ENCODE peak calls at places on chromosomes 1 and 21, in five cellular contexts. R, H, F, A and Q are unnamed samples.
A peak's percentile ranks its signal among the peaks of the same experiment; 100 is the strongest.

GRCh38 chr1:21082078-21082477 is 94.6 kb downstream of the EIF4G3 start:
- DNase-seq in R (no peak), H (no peak), F (no peak), A (no peak), Q (no peak)

GRCh38 chr1:226526801-226527595 is 21.6 kb upstream of the STUM start:
- DNase-seq in R (no peak), H (peak; percentile 73), F (no peak), A (no peak), Q (no peak)

GRCh38 chr1:117821782-117822447 is 107.5 kb downstream of the GDAP2 start:
- DNase-seq in R (no peak), H (peak; percentile 52), F (no peak), A (no peak), Q (no peak)

GRCh38 chr1:109499661-109500536 is 6.0 kb downstream of the CYB561D1 start:
- DNase-seq in R (no peak), H (peak; percentile 59), F (no peak), A (no peak), Q (peak; percentile 86)

GRCh38 chr1:23473037-23473800 is 10.8 kb downstream of the ASAP3 start:
- DNase-seq in R (no peak), H (peak; percentile 63), F (no peak), A (no peak), Q (no peak)

GRCh38 chr1:201793306-201793925 is 35.5 kb upstream of the IPO9 start:
- DNase-seq in R (no peak), H (no peak), F (no peak), A (no peak), Q (no peak)

GRCh38 chr1:3983181-3983580 is 83.1 kb upstream of the C1orf174 start:
- DNase-seq in R (no peak), H (no peak), F (no peak), A (no peak), Q (no peak)

GRCh38 chr1:216462061-216462775 is 39.0 kb upstream of the USH2A start:
- DNase-seq in R (no peak), H (no peak), F (no peak), A (no peak), Q (no peak)

GRCh38 chr1:215905493-215906095 is 338.5 kb downstream of the KCTD3 start:
- DNase-seq in R (no peak), H (no peak), F (no peak), A (no peak), Q (no peak)

GRCh38 chr1:215095524-215095923 is 13.0 kb downstream of the KCNK2 start:
- DNase-seq in R (no peak), H (peak; percentile 72), F (no peak), A (no peak), Q (no peak)

GRCh38 chr21:44089001-44089911 is 17.9 kb upstream of the PWP2 start:
- DNase-seq in R (peak; percentile 25), H (no peak), F (peak; percentile 88), A (no peak), Q (peak; percentile 78)

GRCh38 chr1:182677393-182678098 is 6.8 kb downstream of the RGS8 start:
- DNase-seq in R (no peak), H (no peak), F (no peak), A (peak; percentile 81), Q (no peak)

GRCh38 chr1:89203166-89203565 is 4.4 kb upstream of the GBP4 start:
- DNase-seq in R (no peak), H (no peak), F (no peak), A (no peak), Q (no peak)

GRCh38 chr1:50977575-50978143 is 7.6 kb downstream of the CDKN2C start:
- DNase-seq in R (no peak), H (peak; percentile 53), F (peak; percentile 86), A (peak; percentile 73), Q (peak; percentile 84)

GRCh38 chr1:150557813-150558212 is 8.6 kb downstream of the ADAMTSL4 start:
- DNase-seq in R (no peak), H (no peak), F (peak; percentile 75), A (no peak), Q (no peak)

GRCh38 chr1:156897078-156897825 is 3.7 kb downstream of the PEAR1 start:
- DNase-seq in R (no peak), H (no peak), F (no peak), A (no peak), Q (no peak)

GRCh38 chr21:45860493-45861155 is 120.9 kb upstream of the COL6A1 start:
- DNase-seq in R (no peak), H (no peak), F (peak; percentile 67), A (no peak), Q (no peak)

GRCh38 chr1:160884579-160884978 is 401 bp downstream of the ITLN1 start:
- DNase-seq in R (no peak), H (peak; percentile 13), F (no peak), A (no peak), Q (no peak)

GRCh38 chr1:191870490-191870889 is 287.8 kb upstream of the RGS18 start:
- DNase-seq in R (no peak), H (no peak), F (no peak), A (no peak), Q (no peak)

GRCh38 chr1:60886793-60887331 is 195.5 kb upstream of the NFIA start:
- DNase-seq in R (no peak), H (no peak), F (no peak), A (no peak), Q (no peak)

GRCh38 chr1:33130297-33130696 is 49.3 kb downstream of the AZIN2 start:
- DNase-seq in R (peak; percentile 24), H (no peak), F (no peak), A (no peak), Q (no peak)

GRCh38 chr21:42080788-42081083 is 9.6 kb downstream of the UMODL1 start:
- DNase-seq in R (no peak), H (no peak), F (no peak), A (no peak), Q (no peak)

GRCh38 chr1:41366428-41367101 is 5.3 kb downstream of the FOXO6 start:
- DNase-seq in R (no peak), H (no peak), F (peak; percentile 68), A (peak; percentile 42), Q (no peak)

GRCh38 chr21:45158491-45159423 is 84.4 kb downstream of the ADARB1 start:
- DNase-seq in R (peak; percentile 27), H (no peak), F (no peak), A (no peak), Q (no peak)

GRCh38 chr1:45884700-45885099 is 81.3 kb downstream of the MAST2 start:
- DNase-seq in R (no peak), H (peak; percentile 35), F (no peak), A (no peak), Q (no peak)

GRCh38 chr1:223114871-223115270 is 28.2 kb downstream of the TLR5 start:
- DNase-seq in R (no peak), H (no peak), F (no peak), A (no peak), Q (no peak)

GRCh38 chr1:41615316-41615715 is 130.8 kb upstream of the EDN2 start:
- DNase-seq in R (no peak), H (no peak), F (no peak), A (no peak), Q (no peak)

GRCh38 chr1:111463029-111463683 is 10.6 kb upstream of the C1orf162 start:
- DNase-seq in R (no peak), H (no peak), F (no peak), A (no peak), Q (no peak)

GRCh38 chr1:20070357-20070756 is 363 bp downstream of the PLA2G5 start:
- DNase-seq in R (no peak), H (no peak), F (no peak), A (no peak), Q (no peak)